ENCODE peak calls at places on chromosomes 7 and 10, in eight cellular contexts. P, C, H, R, Z, K, J and L are unnamed samples. For H3K4me1, the result is how much of the 10 kb centered on the place peaks cover.

GRCh38 chr7:30029696-30030095 is 1.5 kb downstream of the PLEKHA8 start:
- DNase-seq in P (no peak), C (no peak), H (peak), R (no peak), Z (no peak), K (peak), J (no peak), L (no peak)

GRCh38 chr7:22576941-22577927 is 77.2 kb upstream of the STEAP1B start:
- DNase-seq in P (no peak), C (peak), H (no peak), R (no peak), Z (peak), K (no peak), J (no peak), L (peak)

GRCh38 chr10:69728335-69728861 is 73.3 kb upstream of the COL13A1 start:
- DNase-seq in P (no peak), C (no peak), H (no peak), R (no peak), Z (no peak), K (peak), J (no peak), L (no peak)

GRCh38 chr7:13036256-13036765 is 348.9 kb downstream of the ARL4A start:
- DNase-seq in P (no peak), C (no peak), H (no peak), R (no peak), Z (no peak), K (no peak), J (no peak), L (no peak)

GRCh38 chr7:100107890-100108289 is 6.4 kb downstream of the AP4M1 start:
- DNase-seq in P (no peak), C (no peak), H (no peak), R (no peak), Z (no peak), K (no peak), J (no peak), L (no peak)

GRCh38 chr7:44264221-44264956 is 61.0 kb downstream of the CAMK2B start:
- DNase-seq in P (no peak), C (no peak), H (no peak), R (no peak), Z (no peak), K (no peak), J (no peak), L (no peak)

GRCh38 chr7:16719699-16720098 is 33.9 kb upstream of the TSPAN13 start:
- DNase-seq in P (no peak), C (no peak), H (no peak), R (no peak), Z (no peak), K (no peak), J (no peak), L (no peak)

GRCh38 chr7:44043902-44044301 is 600 bp upstream of the DBNL start:
- DNase-seq in P (no peak), C (no peak), H (no peak), R (no peak), Z (no peak), K (no peak), J (no peak), L (no peak)

GRCh38 chr7:36309301-36309700 is 80.4 kb upstream of the ANLN start:
- DNase-seq in P (no peak), C (no peak), H (no peak), R (no peak), Z (no peak), K (no peak), J (peak), L (no peak)

GRCh38 chr10:9222917-9223316 is 1168.4 kb downstream of the GATA3 start:
- DNase-seq in P (no peak), C (no peak), H (no peak), R (no peak), Z (no peak), K (no peak), J (no peak), L (no peak)

GRCh38 chr7:30752979-30753378 is 1.0 kb downstream of the INMT start:
- DNase-seq in P (peak), C (no peak), H (no peak), R (peak), Z (peak), K (peak), J (no peak), L (no peak)

GRCh38 chr10:101380353-101381017 is 26.5 kb downstream of the BTRC start:
- DNase-seq in P (peak), C (no peak), H (no peak), R (no peak), Z (no peak), K (no peak), J (no peak), L (no peak)

GRCh38 chr10:90051474-90051873 is 350.1 kb downstream of the KIF20B start:
- DNase-seq in P (no peak), C (no peak), H (no peak), R (no peak), Z (peak), K (no peak), J (no peak), L (no peak)

DNA sequence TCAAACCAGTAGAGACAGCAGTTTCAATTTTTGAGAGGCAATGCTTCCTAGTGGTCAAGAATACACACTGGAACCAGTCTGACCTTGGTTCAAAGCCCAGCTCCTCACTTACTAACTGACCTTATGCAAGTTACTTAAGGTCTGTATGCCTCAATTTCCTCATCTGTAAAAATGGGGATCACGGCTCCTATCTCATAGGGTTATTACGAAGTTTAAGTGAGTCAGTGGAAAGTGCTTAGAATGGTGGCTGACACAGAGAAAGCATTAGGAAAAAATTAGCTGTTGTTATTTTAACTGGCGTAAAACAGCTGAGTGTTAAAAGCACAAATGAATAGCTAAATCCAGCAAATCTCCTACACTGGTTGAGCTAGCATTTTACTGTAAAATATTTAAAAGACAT is 162.4 kb upstream of the LAMB4 start:
- DNase-seq in P (no peak), C (no peak), H (no peak), R (no peak), Z (no peak), K (no peak), J (no peak), L (no peak)
- H3K4me1 ChIP-seq in P (under half), C (under half), H (under half), R (under half), Z (under half), K (under half), J (under half), L (half or more)

DNA sequence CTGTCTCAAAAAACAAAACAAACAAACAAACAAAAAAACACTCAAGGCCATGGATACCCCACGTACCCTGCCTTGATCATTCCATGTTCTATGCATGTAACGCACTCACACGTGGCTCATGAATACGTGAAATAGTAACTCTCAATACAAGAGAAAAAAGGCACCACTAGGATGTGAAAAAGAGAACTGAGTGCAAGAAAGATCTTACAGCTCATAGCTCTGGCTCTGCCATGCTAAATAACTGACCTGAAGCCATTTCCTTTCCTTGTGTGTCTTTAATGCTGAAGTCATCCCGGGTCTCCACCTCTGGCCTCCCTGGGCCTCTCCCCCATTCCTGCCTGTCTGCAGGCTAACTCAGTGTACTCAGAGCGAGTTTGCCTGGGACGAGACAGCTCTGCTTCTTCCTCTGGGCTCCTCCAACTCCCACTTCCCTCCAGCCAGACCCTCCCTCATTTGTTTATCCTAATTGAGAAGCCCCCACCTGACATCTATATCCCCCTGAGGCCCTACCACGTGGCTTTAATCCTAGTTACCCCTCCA is 117.3 kb downstream of the PRPF18 start:
- DNase-seq in P (no peak), C (no peak), H (no peak), R (no peak), Z (no peak), K (no peak), J (no peak), L (no peak)
- H3K4me1 ChIP-seq in P (under half), C (under half), H (under half), R (half or more), Z (half or more), K (under half), J (under half), L (half or more)

GRCh38 chr7:75968012-75968411 is 26.4 kb downstream of the TMEM120A start:
- DNase-seq in P (no peak), C (no peak), H (no peak), R (no peak), Z (no peak), K (no peak), J (no peak), L (no peak)

GRCh38 chr7:75966209-75966961 is 28.0 kb downstream of the TMEM120A start:
- DNase-seq in P (no peak), C (peak), H (no peak), R (no peak), Z (peak), K (peak), J (no peak), L (no peak)

GRCh38 chr7:75968561-75969001 is 25.8 kb downstream of the TMEM120A start:
- DNase-seq in P (no peak), C (no peak), H (no peak), R (no peak), Z (no peak), K (no peak), J (no peak), L (no peak)

GRCh38 chr7:75967055-75967454 is 27.3 kb downstream of the TMEM120A start:
- DNase-seq in P (no peak), C (no peak), H (no peak), R (no peak), Z (no peak), K (no peak), J (no peak), L (no peak)

DNA sequence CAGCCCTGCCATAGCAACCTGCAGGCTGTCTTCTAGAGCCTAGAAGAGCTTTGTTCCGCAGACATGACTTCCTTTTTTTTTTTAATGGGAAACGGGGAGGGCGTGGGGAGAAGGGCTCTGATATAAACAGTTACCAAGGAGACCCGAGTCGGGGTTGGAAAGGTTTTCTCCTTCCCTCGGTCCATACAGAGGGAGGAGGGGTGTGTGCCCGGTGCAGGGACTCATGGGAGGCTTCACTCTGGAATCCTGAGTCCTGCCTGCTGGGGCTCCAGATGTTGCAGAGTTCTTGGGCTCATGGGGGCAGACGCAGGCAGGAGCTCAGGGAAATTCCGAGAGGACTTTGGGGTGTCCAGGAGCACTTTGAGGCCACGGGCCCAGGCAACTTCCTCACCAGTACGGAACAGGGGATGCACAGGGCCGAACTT is 26.8 kb downstream of the TMEM120A start:
- DNase-seq in P (no peak), C (no peak), H (no peak), R (no peak), Z (peak), K (no peak), J (no peak), L (no peak)
- H3K4me1 ChIP-seq in P (half or more), C (half or more), H (under half), R (half or more), Z (half or more), K (half or more), J (under half), L (under half)

GRCh38 chr10:72084094-72084459 is 4.3 kb downstream of the SPOCK2 start:
- DNase-seq in P (no peak), C (no peak), H (peak), R (no peak), Z (no peak), K (no peak), J (no peak), L (no peak)
- H3K4me1 ChIP-seq in P (under half), C (under half), H (half or more), R (under half), Z (under half), K (under half), J (under half), L (under half)

DNA sequence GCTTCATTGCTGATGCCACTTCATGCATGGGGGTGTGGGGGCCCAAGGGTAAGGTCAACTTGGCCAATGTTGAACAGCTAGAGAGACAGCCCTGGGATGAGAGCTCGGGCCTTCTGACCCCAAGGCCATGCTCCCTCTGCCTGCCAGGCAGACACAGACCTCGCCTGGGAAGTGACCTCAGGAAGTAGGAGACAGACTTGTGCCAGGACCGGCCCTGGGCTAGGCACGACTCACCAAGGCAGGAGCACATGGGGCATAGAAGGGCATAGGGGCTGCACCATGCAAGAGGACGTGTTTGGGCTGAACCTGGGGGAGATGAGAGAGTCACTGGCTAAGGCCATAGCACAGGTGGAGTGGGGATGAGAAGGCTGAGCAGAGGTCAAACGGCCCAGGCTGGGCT is 27.1 kb downstream of the ZCCHC24 start:
- DNase-seq in P (peak), C (no peak), H (no peak), R (no peak), Z (no peak), K (no peak), J (no peak), L (no peak)
- H3K4me1 ChIP-seq in P (half or more), C (half or more), H (under half), R (under half), Z (under half), K (under half), J (under half), L (under half)

DNA sequence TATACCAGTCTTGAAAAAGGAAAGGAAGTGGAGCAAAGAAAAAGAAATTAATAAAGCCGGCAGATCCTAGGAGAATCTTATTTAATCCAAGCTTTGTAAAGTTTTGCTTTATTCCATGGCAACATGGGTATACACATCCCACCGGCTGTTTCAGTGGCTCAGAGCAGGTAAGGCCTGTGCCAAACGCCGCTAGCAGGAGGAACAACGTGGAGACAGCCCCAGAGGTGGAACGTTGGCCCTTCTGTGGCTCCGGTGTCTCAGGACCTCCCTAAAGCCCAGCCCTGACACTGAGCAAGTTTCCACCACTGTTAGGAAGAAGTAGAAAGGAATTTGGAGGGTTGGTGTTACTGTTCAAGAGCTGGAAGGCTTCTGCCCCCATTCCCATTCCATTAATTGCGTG is 52.0 kb downstream of the EGFR start:
- DNase-seq in P (no peak), C (no peak), H (no peak), R (no peak), Z (no peak), K (no peak), J (no peak), L (no peak)
- H3K4me1 ChIP-seq in P (under half), C (half or more), H (under half), R (half or more), Z (half or more), K (under half), J (under half), L (under half)

GRCh38 chr7:5695037-5695708 is 86.3 kb downstream of the RNF216 start:
- DNase-seq in P (no peak), C (no peak), H (peak), R (no peak), Z (peak), K (no peak), J (no peak), L (no peak)

GRCh38 chr7:5692845-5693278 is 88.6 kb downstream of the RNF216 start:
- DNase-seq in P (no peak), C (no peak), H (no peak), R (no peak), Z (no peak), K (peak), J (no peak), L (no peak)

GRCh38 chr7:5692112-5692844 is 89.2 kb downstream of the RNF216 start:
- DNase-seq in P (no peak), C (peak), H (no peak), R (peak), Z (peak), K (peak), J (no peak), L (peak)

GRCh38 chr7:5694221-5694754 is 87.2 kb downstream of the RNF216 start:
- DNase-seq in P (no peak), C (no peak), H (no peak), R (no peak), Z (no peak), K (no peak), J (no peak), L (no peak)

DNA sequence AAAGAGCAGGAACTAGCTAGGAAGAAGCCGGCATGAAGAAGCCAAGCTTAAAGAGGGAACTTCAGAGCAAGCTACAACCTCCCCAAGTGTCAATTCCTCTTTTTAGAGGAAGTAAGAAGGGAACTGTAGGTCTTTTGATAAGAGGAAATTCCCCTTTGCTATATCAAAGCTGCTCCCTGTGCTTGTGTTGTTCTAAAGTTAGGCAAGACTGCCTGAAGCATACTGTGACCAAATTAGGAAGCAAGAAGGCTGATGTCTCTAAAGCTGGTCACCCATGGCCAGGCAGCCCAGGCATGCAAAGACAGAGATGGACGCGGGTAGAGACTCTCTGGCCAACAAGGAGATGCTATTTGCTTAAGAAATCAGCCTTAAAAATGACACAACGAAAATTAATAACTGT is 87.9 kb downstream of the RNF216 start:
- DNase-seq in P (no peak), C (no peak), H (no peak), R (no peak), Z (peak), K (peak), J (no peak), L (no peak)
- H3K4me1 ChIP-seq in P (half or more), C (half or more), H (half or more), R (half or more), Z (half or more), K (half or more), J (under half), L (under half)

GRCh38 chr7:27187158-27187701 is 2.2 kb upstream of the HOXA11 start:
- DNase-seq in P (no peak), C (no peak), H (no peak), R (no peak), Z (no peak), K (no peak), J (no peak), L (no peak)
- H3K4me1 ChIP-seq in P (half or more), C (half or more), H (half or more), R (half or more), Z (half or more), K (under half), J (under half), L (under half)

GRCh38 chr7:104898434-104898833 is 115.6 kb upstream of the KMT2E start:
- DNase-seq in P (no peak), C (no peak), H (no peak), R (no peak), Z (no peak), K (no peak), J (no peak), L (no peak)
- H3K4me1 ChIP-seq in P (under half), C (under half), H (under half), R (under half), Z (under half), K (under half), J (under half), L (under half)

DNA sequence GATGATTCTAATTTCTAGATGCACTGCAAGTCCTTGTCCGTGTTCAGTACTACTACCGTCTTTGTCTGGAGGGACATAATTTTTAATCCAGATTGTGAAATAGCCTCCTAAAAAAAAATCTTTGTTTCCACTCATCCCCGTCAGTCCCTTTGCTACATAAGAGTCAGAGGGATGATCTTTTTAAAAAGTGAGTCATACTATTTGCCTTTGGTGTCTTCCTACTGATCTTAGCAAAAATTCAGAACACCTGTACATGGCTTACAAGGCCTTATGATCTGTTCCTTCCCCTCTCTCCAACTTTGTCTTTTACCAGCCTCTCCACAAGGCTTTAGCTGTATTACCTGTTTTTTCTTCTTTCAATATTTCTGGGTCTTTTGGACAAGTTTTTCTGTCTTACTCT is 173.5 kb downstream of the MLLT10 start:
- DNase-seq in P (no peak), C (no peak), H (no peak), R (no peak), Z (no peak), K (no peak), J (no peak), L (no peak)
- H3K4me1 ChIP-seq in P (under half), C (under half), H (under half), R (under half), Z (under half), K (under half), J (under half), L (under half)